ENCODE peak calls at places on chromosomes 6 and 20, in four cellular contexts. H is NCI-H1092 treated with DMSO at 0.1 percent for 48 hours, B is astrocyte of the spinal cord, N is T-helper 1 cell. T is an unnamed sample.

GRCh38 chr6:69735029-69735428 is 61.8 kb downstream of the LMBRD1 start:
- DNase-seq in H (no peak), B (no peak), N (no peak), T (no peak)

GRCh38 chr6:40894962-40895799 is 143.8 kb downstream of the UNC5CL start:
- DNase-seq in H (no peak), B (peak), N (no peak), T (no peak)

GRCh38 chr6:148177589-148178233 is 164.9 kb upstream of the SASH1 start:
- DNase-seq in H (peak), B (peak), N (no peak), T (no peak)

GRCh38 chr20:49989234-49990065 is 6.7 kb downstream of the SNAI1 start:
- DNase-seq in H (no peak), B (peak), N (no peak), T (no peak)

GRCh38 chr6:29813809-29814208 is 13.8 kb upstream of the HLA-G start:
- DNase-seq in H (no peak), B (no peak), N (no peak), T (no peak)

GRCh38 chr6:133309579-133309978 is 68.4 kb downstream of the EYA4 start:
- DNase-seq in H (no peak), B (no peak), N (no peak), T (no peak)

GRCh38 chr20:40279390-40279789 is 409.6 kb downstream of the MAFB start:
- DNase-seq in H (no peak), B (peak), N (no peak), T (no peak)

GRCh38 chr6:53361549-53362031 is 12.8 kb upstream of the ELOVL5 start:
- DNase-seq in H (peak), B (peak), N (peak), T (peak)

GRCh38 chr6:139240161-139241010 is 51.4 kb downstream of the TXLNB start:
- DNase-seq in H (peak), B (peak), N (no peak), T (no peak)

GRCh38 chr6:145026267-145026679 is 709.0 kb downstream of the EPM2A start:
- DNase-seq in H (no peak), B (no peak), N (no peak), T (no peak)

GRCh38 chr20:50915424-50915823 is 15.8 kb downstream of the ADNP start:
- DNase-seq in H (no peak), B (no peak), N (no peak), T (no peak)

GRCh38 chr20:12411246-12411940 is 493.7 kb downstream of the BTBD3 start:
- DNase-seq in H (no peak), B (no peak), N (no peak), T (no peak)

GRCh38 chr6:82801083-82801482 is 264.6 kb downstream of the UBE3D start:
- DNase-seq in H (no peak), B (no peak), N (no peak), T (no peak)

GRCh38 chr20:12022121-12022520 is 104.4 kb downstream of the BTBD3 start:
- DNase-seq in H (no peak), B (no peak), N (no peak), T (no peak)

GRCh38 chr6:150717419-150717818 is 117.7 kb downstream of the PLEKHG1 start:
- DNase-seq in H (no peak), B (no peak), N (no peak), T (no peak)

GRCh38 chr20:15789083-15789482 is 784.2 kb downstream of the KIF16B start:
- DNase-seq in H (no peak), B (no peak), N (no peak), T (no peak)

GRCh38 chr20:50510706-50511401 is 671 bp downstream of the PTPN1 start:
- DNase-seq in H (peak), B (no peak), N (peak), T (no peak)

GRCh38 chr20:41575412-41575811 is 42.8 kb downstream of the CHD6 start:
- DNase-seq in H (no peak), B (no peak), N (no peak), T (no peak)

GRCh38 chr6:26556263-26557070 is 18.3 kb downstream of the HMGN4 start:
- DNase-seq in H (peak), B (peak), N (no peak), T (no peak)

GRCh38 chr6:43283905-43284304 is 14.2 kb upstream of the SLC22A7 start:
- DNase-seq in H (no peak), B (no peak), N (no peak), T (no peak)

GRCh38 chr20:40961686-40962640 is 66.7 kb upstream of the TOP1 start:
- DNase-seq in H (no peak), B (peak), N (no peak), T (no peak)

GRCh38 chr20:41167118-41167470 is 29.8 kb downstream of the PLCG1 start:
- DNase-seq in H (no peak), B (no peak), N (no peak), T (no peak)

GRCh38 chr6:41594766-41595165 is 43.5 kb upstream of the MDFI start:
- DNase-seq in H (no peak), B (no peak), N (no peak), T (no peak)

GRCh38 chr6:159062564-159062945 is 17.8 kb upstream of the TAGAP start:
- DNase-seq in H (no peak), B (no peak), N (peak), T (peak)

GRCh38 chr6:5507056-5507722 is 245.9 kb downstream of the FARS2 start:
- DNase-seq in H (no peak), B (peak), N (no peak), T (no peak)

GRCh38 chr6:166097914-166098522 is 69.6 kb downstream of the TBXT start:
- DNase-seq in H (peak), B (peak), N (peak), T (peak)

GRCh38 chr6:43278524-43279078 is 19.5 kb upstream of the SLC22A7 start:
- DNase-seq in H (no peak), B (peak), N (no peak), T (no peak)

GRCh38 chr6:22972771-22973170 is 403.4 kb downstream of the HDGFL1 start:
- DNase-seq in H (no peak), B (no peak), N (no peak), T (no peak)

GRCh38 chr6:139152088-139152891 is 17.4 kb downstream of the HECA start:
- DNase-seq in H (no peak), B (peak), N (no peak), T (no peak)

GRCh38 chr6:35427851-35428321 is 24.3 kb upstream of the FANCE start:
- DNase-seq in H (no peak), B (peak), N (no peak), T (no peak)

T was measured in CD4-positive, alpha-beta T cell.